ENCODE peak calls at places on chromosomes 6 and 20, in seven cellular contexts. I, K, S, N, T, O and D are unnamed samples.

GRCh38 chr20:63150911-63151531 is 64.9 kb downstream of the YTHDF1 start:
- DNase-seq in O (no peak), K (no peak), S (no peak), I (no peak), T (no peak), N (no peak), D (no peak)

GRCh38 chr6:83708546-83708969 is 343 bp downstream of the SNAP91 start:
- DNase-seq in K (no peak), T (no peak), I (no peak), N (no peak), O (no peak), S (no peak), D (peak)

GRCh38 chr6:107128175-107128574 is 12.9 kb upstream of the BEND3 start:
- DNase-seq in K (no peak), S (no peak), I (no peak), N (no peak), T (no peak), O (no peak), D (no peak)

GRCh38 chr6:142861711-142862110 is 83.3 kb downstream of the HIVEP2 start:
- DNase-seq in S (no peak), N (no peak), K (no peak), I (no peak), T (no peak), O (no peak), D (no peak)

GRCh38 chr6:68468244-68468884 is 166.7 kb upstream of the ADGRB3 start:
- DNase-seq in O (no peak), K (no peak), S (no peak), T (no peak), N (no peak), I (no peak), D (no peak)

GRCh38 chr6:138622967-138623366 is 123.7 kb upstream of the NHSL1 start:
- DNase-seq in N (no peak), O (no peak), T (no peak), S (no peak), K (no peak), I (no peak), D (no peak)

GRCh38 chr6:31948753-31949413 is 3.0 kb downstream of the CFB start:
- DNase-seq in I (no peak), T (no peak), O (no peak), N (no peak), K (no peak), S (no peak), D (no peak)

GRCh38 chr6:132298344-132298949 is 102.8 kb downstream of the MOXD1 start:
- DNase-seq in N (peak), I (peak), O (peak), K (peak), S (no peak), T (peak), D (peak)

GRCh38 chr20:23391707-23392310 is 29.5 kb downstream of the NAPB start:
- DNase-seq in S (no peak), T (no peak), O (no peak), K (no peak), I (no peak), N (no peak), D (no peak)

GRCh38 chr6:161080263-161080970 is 88.8 kb downstream of the MAP3K4 start:
- DNase-seq in O (peak), S (no peak), T (no peak), N (no peak), I (no peak), K (no peak), D (no peak)

GRCh38 chr6:127119361-127120108 is 1.1 kb downstream of the RSPO3 start:
- DNase-seq in N (peak), T (no peak), K (no peak), I (no peak), S (no peak), O (no peak), D (peak)

GRCh38 chr20:49431345-49431744 is 51.1 kb downstream of the KCNB1 start:
- DNase-seq in I (no peak), N (no peak), S (no peak), T (no peak), O (no peak), K (no peak), D (no peak)

GRCh38 chr20:49432562-49432961 is 49.9 kb downstream of the KCNB1 start:
- DNase-seq in K (no peak), N (no peak), I (no peak), O (no peak), T (no peak), S (no peak), D (no peak)

GRCh38 chr20:49435639-49436038 is 46.8 kb downstream of the KCNB1 start:
- DNase-seq in T (no peak), N (no peak), O (no peak), S (no peak), K (no peak), I (no peak), D (no peak)

GRCh38 chr20:49430320-49430719 is 52.1 kb downstream of the KCNB1 start:
- DNase-seq in T (no peak), N (no peak), O (no peak), S (no peak), I (no peak), K (no peak), D (no peak)

GRCh38 chr20:49433387-49433786 is 49.1 kb downstream of the KCNB1 start:
- DNase-seq in S (no peak), T (no peak), K (no peak), O (no peak), I (no peak), N (no peak), D (no peak)
- TF ChIP-seq CTCF in S (no peak), T (no peak), K (no peak), O (no peak), I (no peak), N (no peak), D (no peak)

GRCh38 chr20:49483018-49483705 is 694 bp upstream of the KCNB1 start:
- DNase-seq in O (no peak), K (no peak), T (no peak), I (no peak), N (no peak), S (no peak), D (no peak)

GRCh38 chr20:49483706-49484101 is 1.2 kb upstream of the KCNB1 start:
- DNase-seq in T (no peak), O (no peak), I (no peak), N (no peak), S (no peak), K (no peak), D (no peak)

GRCh38 chr20:49484180-49485140 is 2.0 kb upstream of the KCNB1 start:
- DNase-seq in T (peak), N (peak), S (peak), K (peak), I (peak), O (peak), D (peak)

GRCh38 chr20:49486064-49486463 is 3.6 kb upstream of the KCNB1 start:
- DNase-seq in I (no peak), O (no peak), T (no peak), K (no peak), N (no peak), S (no peak), D (no peak)

DNA sequence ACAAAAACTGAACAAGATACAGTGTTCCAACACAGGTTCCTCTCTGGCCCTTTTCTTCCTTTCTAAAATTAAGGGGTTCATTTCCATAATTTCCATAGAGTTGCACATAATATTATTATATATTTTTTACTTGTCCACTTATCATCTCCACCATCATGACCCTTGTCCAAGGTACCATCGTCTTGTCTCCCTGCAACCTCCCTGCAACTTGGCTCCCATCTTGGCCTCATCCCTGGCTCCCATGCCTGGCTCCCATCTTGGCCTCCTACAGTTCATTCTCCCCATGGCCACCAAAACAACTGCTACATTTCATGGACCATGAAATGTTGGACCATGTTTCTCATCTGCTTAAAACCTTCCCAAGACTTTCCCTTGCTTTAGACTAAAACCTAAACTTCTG is 3.1 kb upstream of the KCNB1 start:
- DNase-seq in N (no peak), K (no peak), O (no peak), S (no peak), T (no peak), I (no peak), D (no peak)
- TF ChIP-seq CTCF in N (no peak), K (no peak), O (no peak), S (no peak), T (no peak), I (no peak), D (no peak)

DNA sequence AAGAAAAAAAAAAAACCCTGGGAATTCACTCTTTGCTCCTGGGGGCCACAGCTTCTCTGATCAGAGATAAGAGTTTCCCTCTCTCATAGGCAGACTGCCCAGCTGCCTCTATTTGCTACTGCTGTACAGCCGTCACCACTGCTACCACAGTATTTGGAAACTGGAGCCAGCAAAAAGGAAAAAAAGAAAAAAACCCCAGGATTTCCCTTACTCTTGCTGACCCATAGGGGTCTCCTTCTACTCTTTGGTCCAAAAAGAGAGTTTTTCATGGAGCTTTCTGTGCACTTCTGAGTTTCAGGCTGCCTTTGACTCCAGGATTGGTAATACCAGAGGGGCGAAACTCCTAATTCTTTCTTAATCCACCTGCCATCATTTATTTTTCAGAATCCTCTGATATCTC is 89.7 kb downstream of the MDGA1 start:
- DNase-seq in O (no peak), N (peak), K (no peak), S (no peak), I (peak), T (no peak), D (no peak)
- TF ChIP-seq CTCF in O (peak), N (no peak), K (peak), S (peak), I (peak), T (no peak), D (no peak)

GRCh38 chr6:29753309-29753644 is 30.0 kb downstream of the HLA-F start:
- DNase-seq in K (no peak), O (no peak), N (no peak), S (no peak), I (no peak), T (no peak), D (no peak)
- TF ChIP-seq CTCF in K (no peak), O (peak), N (no peak), S (no peak), I (no peak), T (peak), D (no peak)

GRCh38 chr6:11381801-11382513 is 149.5 kb upstream of the NEDD9 start:
- DNase-seq in I (no peak), T (peak), S (no peak), K (no peak), N (no peak), O (peak), D (peak)

GRCh38 chr6:11379805-11380204 is 147.3 kb upstream of the NEDD9 start:
- DNase-seq in K (no peak), O (no peak), N (no peak), I (no peak), S (no peak), T (no peak), D (no peak)

GRCh38 chr6:11378639-11379038 is 146.2 kb upstream of the NEDD9 start:
- DNase-seq in T (no peak), K (no peak), S (no peak), I (no peak), N (no peak), O (no peak), D (no peak)

GRCh38 chr6:11380549-11380948 is 148.1 kb upstream of the NEDD9 start:
- DNase-seq in N (no peak), K (no peak), S (no peak), I (no peak), O (no peak), T (no peak), D (no peak)

DNA sequence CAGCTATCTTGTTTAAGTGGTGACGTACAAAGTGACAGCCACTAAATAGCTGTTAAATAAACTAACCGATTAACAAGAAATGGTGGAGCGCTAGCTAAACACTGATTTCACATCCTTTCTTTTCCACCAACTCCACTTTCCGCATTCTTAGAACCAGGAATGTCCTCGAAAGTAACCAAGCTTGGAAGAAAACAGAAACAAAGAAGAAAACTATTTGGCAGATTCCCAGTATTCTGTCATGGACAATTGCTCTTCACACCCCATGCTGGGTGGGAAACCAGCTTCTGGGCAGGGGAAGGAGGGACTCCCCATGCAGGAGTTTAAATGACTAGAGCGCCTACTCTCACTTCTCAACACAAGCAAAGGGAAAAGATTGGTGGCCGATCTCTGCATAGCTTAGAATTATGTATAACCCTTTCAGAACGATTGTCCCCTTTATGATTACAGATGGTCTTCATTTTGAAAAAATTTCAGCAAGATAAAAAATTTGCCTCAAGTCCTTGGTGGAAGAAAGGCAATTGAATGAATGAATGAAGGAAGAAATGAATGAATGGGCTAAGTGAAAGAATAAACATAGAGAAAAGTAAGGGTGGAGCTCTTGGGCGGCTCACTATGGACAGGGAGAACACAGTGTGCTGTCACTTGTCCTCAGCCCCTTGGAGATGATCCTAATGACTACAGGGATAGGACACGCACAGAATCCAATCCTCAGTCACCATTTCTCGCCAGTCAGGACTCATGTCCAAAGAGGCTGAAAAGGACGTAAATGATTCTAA is 148.7 kb upstream of the NEDD9 start:
- DNase-seq in S (no peak), O (no peak), I (no peak), T (no peak), N (no peak), K (no peak), D (no peak)
- TF ChIP-seq CTCF in S (no peak), O (no peak), I (no peak), T (no peak), N (no peak), K (no peak), D (no peak)

GRCh38 chr6:46932526-46932925 is 10.8 kb upstream of the ADGRF5 start:
- DNase-seq in I (no peak), K (no peak), T (no peak), S (no peak), O (no peak), N (no peak), D (no peak)
- TF ChIP-seq CTCF in I (no peak), K (no peak), T (no peak), S (no peak), O (no peak), N (no peak), D (no peak)